ENCODE peak calls at places on chromosomes 16 and 17, in seven cellular contexts. E is MM.1S, V is A549, X is IMR-90, N is right lobe of liver, H is adipocyte, O is iPS DF 6.9. T is an unnamed sample.
A peak's percentile ranks its signal among the peaks of the same experiment; 100 is the strongest.

GRCh38 chr17:44087319-44087718 is 16.8 kb downstream of the G6PC3 start:
- DNase-seq in E (no peak), V (no peak), X (no peak), N (no peak), H (no peak), O (no peak), T (no peak)

GRCh38 chr17:37086329-37086728 is 137.6 kb downstream of the AATF start:
- DNase-seq in E (no peak), V (no peak), X (no peak), N (no peak), H (no peak), O (no peak), T (no peak)

GRCh38 chr16:87636050-87636684 is 33.9 kb downstream of the JPH3 start:
- DNase-seq in E (peak; percentile 49), V (peak; percentile 98), X (peak; percentile 64), N (peak; percentile 92), H (peak; percentile 91), O (peak; percentile 48), T (peak; percentile 77)

GRCh38 chr17:42891539-42892152 is 9.0 kb upstream of the G6PC1 start:
- DNase-seq in E (no peak), V (no peak), X (peak; percentile 33), N (peak; percentile 81), H (peak; percentile 16), O (no peak), T (no peak)

GRCh38 chr17:49987681-49988441 is 7.2 kb downstream of the DLX3 start:
- DNase-seq in E (no peak), V (no peak), X (no peak), N (no peak), H (peak; percentile 45), O (no peak), T (peak; percentile 62)

GRCh38 chr16:48834576-48834975 is 224.6 kb upstream of the N4BP1 start:
- DNase-seq in E (no peak), V (no peak), X (no peak), N (no peak), H (no peak), O (no peak), T (no peak)

GRCh38 chr16:68973611-68974120 is 130.3 kb downstream of the TANGO6 start:
- DNase-seq in E (no peak), V (no peak), X (no peak), N (no peak), H (no peak), O (no peak), T (no peak)

GRCh38 chr16:12305847-12306246 is 329.3 kb downstream of the SNX29 start:
- DNase-seq in E (no peak), V (no peak), X (no peak), N (no peak), H (no peak), O (no peak), T (no peak)

GRCh38 chr17:62630365-62631085 is 3.1 kb downstream of the MRC2 start:
- DNase-seq in E (no peak), V (no peak), X (peak; percentile 59), N (no peak), H (peak; percentile 58), O (no peak), T (no peak)

GRCh38 chr17:79078476-79079190 is 4.0 kb downstream of the ENGASE start:
- DNase-seq in E (no peak), V (no peak), X (no peak), N (peak; percentile 39), H (no peak), O (no peak), T (no peak)

GRCh38 chr17:2023692-2024571 is 1.2 kb downstream of the RTN4RL1 start:
- DNase-seq in E (no peak), V (peak; percentile 55), X (peak; percentile 41), N (no peak), H (peak; percentile 68), O (peak; percentile 77), T (peak; percentile 68)

GRCh38 chr17:8658800-8659199 is 28.3 kb upstream of the MYH10 start:
- DNase-seq in E (no peak), V (no peak), X (no peak), N (no peak), H (no peak), O (no peak), T (no peak)

GRCh38 chr17:27339836-27340550 is 46.1 kb downstream of the WSB1 start:
- DNase-seq in E (no peak), V (peak; percentile 46), X (no peak), N (no peak), H (no peak), O (no peak), T (no peak)

GRCh38 chr17:63702223-63702577 is 2.3 kb upstream of the LIMD2 start:
- DNase-seq in E (no peak), V (no peak), X (no peak), N (peak; percentile 58), H (no peak), O (no peak), T (no peak)

GRCh38 chr16:56632848-56633365 is 448 bp downstream of the MT1M start:
- DNase-seq in E (no peak), V (no peak), X (no peak), N (peak; percentile 46), H (no peak), O (no peak), T (no peak)

GRCh38 chr17:80152057-80152831 is 5.3 kb upstream of the EIF4A3 start:
- DNase-seq in E (no peak), V (no peak), X (peak; percentile 69), N (no peak), H (no peak), O (no peak), T (no peak)

GRCh38 chr16:1366712-1367299 is 15.1 kb downstream of the GNPTG start:
- DNase-seq in E (no peak), V (no peak), X (no peak), N (no peak), H (no peak), O (no peak), T (no peak)

GRCh38 chr16:85984947-85985451 is 86.0 kb downstream of the IRF8 start:
- DNase-seq in E (no peak), V (no peak), X (no peak), N (no peak), H (no peak), O (no peak), T (no peak)

GRCh38 chr16:7967986-7968509 is 622.3 kb downstream of the TMEM114 start:
- DNase-seq in E (no peak), V (no peak), X (no peak), N (no peak), H (no peak), O (no peak), T (no peak)

GRCh38 chr16:70341600-70341999 is 5.1 kb upstream of the DDX19A start:
- DNase-seq in E (no peak), V (no peak), X (no peak), N (no peak), H (no peak), O (no peak), T (no peak)

DNA sequence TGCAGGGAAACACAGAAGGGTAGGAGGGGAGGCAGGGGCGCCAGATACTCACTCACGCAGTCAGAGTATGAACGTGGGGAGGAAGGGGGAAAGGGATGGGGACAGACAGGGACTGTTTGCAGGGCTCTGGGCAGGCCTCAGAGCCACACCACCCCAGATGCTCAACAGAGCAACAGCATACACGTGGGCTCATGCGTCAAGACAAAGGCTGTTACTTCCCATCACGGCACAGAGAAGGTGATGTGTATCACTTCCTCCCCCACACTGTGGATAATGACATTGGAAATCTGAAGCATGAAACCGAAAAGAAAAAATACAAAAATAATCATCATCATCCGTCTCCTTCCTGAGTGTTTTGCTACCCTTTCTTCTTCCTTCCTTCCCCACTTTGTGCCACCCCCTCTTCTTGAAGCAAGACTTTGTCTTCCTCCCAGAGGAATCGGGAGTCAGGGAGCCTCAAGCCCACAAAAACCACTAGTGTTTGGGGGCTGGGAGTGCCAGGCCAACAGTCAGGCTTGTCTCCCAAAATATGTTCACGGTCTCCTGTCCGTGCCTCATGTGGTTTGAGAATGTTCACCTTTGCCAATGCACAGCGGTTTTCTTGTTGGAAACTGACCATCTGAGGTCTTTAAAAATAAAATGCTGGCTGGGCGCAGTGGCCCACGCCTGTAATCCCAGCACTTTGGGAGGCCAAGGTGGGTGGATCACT is 20.1 kb downstream of the SLC39A11 start:
- DNase-seq in E (no peak), V (no peak), X (no peak), N (no peak), H (no peak), O (no peak), T (no peak)
- H3K4me1 ChIP-seq in E (no peaks in the 10 kb centered on the region), V (no peaks in the 10 kb centered on the region), X (peaks cover 36% of the 10 kb centered on the region), N (no peaks in the 10 kb centered on the region), H (peaks cover 28% of the 10 kb centered on the region), O (no peaks in the 10 kb centered on the region), T (no peaks in the 10 kb centered on the region)

GRCh38 chr16:31764103-31764502 is 109.5 kb upstream of the ZNF267 start:
- DNase-seq in E (no peak), V (no peak), X (no peak), N (no peak), H (no peak), O (no peak), T (no peak)

GRCh38 chr16:31767267-31767666 is 106.3 kb upstream of the ZNF267 start:
- DNase-seq in E (no peak), V (no peak), X (no peak), N (no peak), H (no peak), O (no peak), T (no peak)
- H3K9me3 ChIP-seq in E (no peaks in the 10 kb centered on the region), V (peaks cover 68% of the 10 kb centered on the region), X (peaks cover 54% of the 10 kb centered on the region), N (no peaks in the 10 kb centered on the region), H (peaks cover 97% of the 10 kb centered on the region), O (peaks cover 10% of the 10 kb centered on the region), T (peaks cover 49% of the 10 kb centered on the region)

GRCh38 chr16:50266337-50267091 is at the start of gene ADCY7:
- DNase-seq in E (peak; percentile 81), V (no peak), X (peak; percentile 78), N (peak; percentile 72), H (peak; percentile 85), O (no peak), T (peak; percentile 87)

GRCh38 chr16:50265716-50266336 is 525 bp upstream of the ADCY7 start:
- DNase-seq in E (no peak), V (no peak), X (no peak), N (peak; percentile 46), H (no peak), O (no peak), T (no peak)

GRCh38 chr16:50268352-50268751 is 2.0 kb downstream of the ADCY7 start:
- DNase-seq in E (no peak), V (no peak), X (no peak), N (no peak), H (no peak), O (no peak), T (no peak)

GRCh38 chr16:50267651-50268050 is 1.3 kb downstream of the ADCY7 start:
- DNase-seq in E (no peak), V (no peak), X (no peak), N (peak; percentile 31), H (no peak), O (no peak), T (no peak)

DNA sequence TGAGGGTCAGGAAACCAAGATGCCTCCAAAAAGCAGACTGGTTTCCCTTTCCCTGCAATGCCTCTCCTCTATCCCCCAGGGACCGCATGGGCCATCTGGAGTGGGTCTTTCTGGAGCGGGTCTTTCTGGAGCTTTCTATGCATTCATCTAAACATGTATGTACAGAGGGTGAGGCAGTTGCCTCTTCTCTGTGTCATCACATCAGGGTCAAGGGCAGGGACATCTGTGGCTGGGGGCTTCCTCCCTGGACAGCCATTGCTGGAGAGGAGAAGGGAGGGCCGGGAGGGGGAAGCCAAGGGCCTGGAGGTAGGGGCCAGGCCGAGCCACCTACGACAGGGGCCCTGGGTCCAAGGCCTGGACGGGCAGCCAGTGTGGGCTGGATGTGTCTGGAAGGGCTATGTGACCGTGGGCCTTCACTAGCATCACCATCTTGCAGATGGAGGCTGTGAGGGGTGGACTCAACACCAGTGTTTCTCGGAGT is 840 bp downstream of the ADCY7 start:
- DNase-seq in E (no peak), V (no peak), X (no peak), N (peak; percentile 42), H (peak; percentile 38), O (no peak), T (no peak)
- H3K4me1 ChIP-seq in E (peaks cover 15% of the 10 kb centered on the region), V (peaks cover 15% of the 10 kb centered on the region), X (peaks cover 19% of the 10 kb centered on the region), N (no peaks in the 10 kb centered on the region), H (peaks cover 18% of the 10 kb centered on the region), O (peaks cover 3% of the 10 kb centered on the region), T (peaks cover 22% of the 10 kb centered on the region)

GRCh38 chr16:83059237-83059636 is 432.5 kb downstream of the CDH13 start:
- DNase-seq in E (no peak), V (no peak), X (peak; percentile 11), N (no peak), H (no peak), O (no peak), T (no peak)
- H3K9me3 ChIP-seq in E (no peaks in the 10 kb centered on the region), V (no peaks in the 10 kb centered on the region), X (no peaks in the 10 kb centered on the region), N (no peaks in the 10 kb centered on the region), H (no peaks in the 10 kb centered on the region), O (no peaks in the 10 kb centered on the region), T (no peaks in the 10 kb centered on the region)

T was measured in A673.